ENCODE peak calls at places on chromosomes 5 and 9, in five cellular contexts. One of them, this sample, is unnamed.
A peak's percentile ranks its signal among the peaks of the same experiment; 100 is the strongest.

GRCh38 chr5:6188344-6188743 is 190.0 kb downstream of the MED10 start:
- DNase-seq in NCI-H1092: peak; percentile 68
- DNase-seq in left cardiac atrium: no peak
- DNase-seq in lower leg skin: no peak
- DNase-seq in endothelial cell: no peak
- DNase-seq in this sample: no peak

GRCh38 chr9:131666779-131667178 is 73.1 kb downstream of the RAPGEF1 start:
- DNase-seq in NCI-H1092: no peak
- DNase-seq in left cardiac atrium: no peak
- DNase-seq in endothelial cell: no peak
- DNase-seq in lower leg skin: no peak
- DNase-seq in this sample: no peak

GRCh38 chr9:131178895-131179294 is 53.5 kb downstream of the NUP214 start:
- DNase-seq in endothelial cell: no peak
- DNase-seq in left cardiac atrium: no peak
- DNase-seq in NCI-H1092: no peak
- DNase-seq in lower leg skin: no peak
- DNase-seq in this sample: peak; percentile 55

GRCh38 chr9:4035809-4036208 is 264.1 kb downstream of the GLIS3 start:
- DNase-seq in left cardiac atrium: no peak
- DNase-seq in lower leg skin: no peak
- DNase-seq in endothelial cell: no peak
- DNase-seq in NCI-H1092: no peak
- DNase-seq in this sample: no peak

GRCh38 chr5:145718956-145719355 is 116.2 kb downstream of the PRELID2 start:
- DNase-seq in endothelial cell: no peak
- DNase-seq in NCI-H1092: no peak
- DNase-seq in left cardiac atrium: no peak
- DNase-seq in lower leg skin: no peak
- DNase-seq in this sample: no peak

GRCh38 chr5:58447231-58447630 is 12.7 kb downstream of the PLK2 start:
- DNase-seq in left cardiac atrium: no peak
- DNase-seq in lower leg skin: no peak
- DNase-seq in endothelial cell: no peak
- DNase-seq in NCI-H1092: no peak
- DNase-seq in this sample: no peak

GRCh38 chr9:116572095-116572748 is 114.9 kb upstream of the TRIM32 start:
- DNase-seq in NCI-H1092: peak; percentile 26
- DNase-seq in endothelial cell: peak; percentile 81
- DNase-seq in left cardiac atrium: peak; percentile 93
- DNase-seq in lower leg skin: peak; percentile 59
- DNase-seq in this sample: peak; percentile 78

GRCh38 chr5:92795633-92796032 is 785.4 kb downstream of the NR2F1-AS1 start:
- DNase-seq in endothelial cell: no peak
- DNase-seq in NCI-H1092: no peak
- DNase-seq in left cardiac atrium: no peak
- DNase-seq in lower leg skin: no peak
- DNase-seq in this sample: no peak

GRCh38 chr5:60066502-60066901 is 173.0 kb upstream of the PDE4D start:
- DNase-seq in endothelial cell: no peak
- DNase-seq in left cardiac atrium: no peak
- DNase-seq in lower leg skin: no peak
- DNase-seq in NCI-H1092: no peak
- DNase-seq in this sample: no peak

GRCh38 chr5:145829708-145830361 is 5.3 kb downstream of the PRELID2 start:
- DNase-seq in left cardiac atrium: no peak
- DNase-seq in endothelial cell: no peak
- DNase-seq in lower leg skin: no peak
- DNase-seq in NCI-H1092: peak; percentile 1
- DNase-seq in this sample: peak; percentile 36

GRCh38 chr9:86660146-86660545 is 287.2 kb downstream of the GAS1 start:
- DNase-seq in NCI-H1092: no peak
- DNase-seq in lower leg skin: no peak
- DNase-seq in endothelial cell: no peak
- DNase-seq in left cardiac atrium: no peak
- DNase-seq in this sample: no peak

GRCh38 chr9:10251490-10251889 is 361.3 kb downstream of the PTPRD start:
- DNase-seq in left cardiac atrium: no peak
- DNase-seq in endothelial cell: no peak
- DNase-seq in NCI-H1092: no peak
- DNase-seq in lower leg skin: no peak
- DNase-seq in this sample: peak; percentile 48

GRCh38 chr5:61949680-61950435 is 356.1 kb upstream of the KIF2A start:
- DNase-seq in left cardiac atrium: no peak
- DNase-seq in lower leg skin: no peak
- DNase-seq in NCI-H1092: no peak
- DNase-seq in endothelial cell: no peak
- DNase-seq in this sample: no peak

GRCh38 chr9:34158362-34158869 is 20.4 kb upstream of the UBAP1 start:
- DNase-seq in lower leg skin: no peak
- DNase-seq in endothelial cell: no peak
- DNase-seq in NCI-H1092: no peak
- DNase-seq in left cardiac atrium: no peak
- DNase-seq in this sample: peak; percentile 90

GRCh38 chr5:65108786-65109743 is 340.3 kb downstream of the CWC27 start:
- DNase-seq in lower leg skin: no peak
- DNase-seq in endothelial cell: no peak
- DNase-seq in NCI-H1092: no peak
- DNase-seq in left cardiac atrium: no peak
- DNase-seq in this sample: no peak

GRCh38 chr9:126989847-126990821 is 75.6 kb downstream of the RALGPS1 start:
- DNase-seq in left cardiac atrium: peak; percentile 64
- DNase-seq in lower leg skin: peak; percentile 39
- DNase-seq in NCI-H1092: no peak
- DNase-seq in endothelial cell: no peak
- DNase-seq in this sample: no peak

GRCh38 chr5:33524476-33524875 is 83.7 kb downstream of the TARS1 start:
- DNase-seq in NCI-H1092: no peak
- DNase-seq in left cardiac atrium: no peak
- DNase-seq in lower leg skin: no peak
- DNase-seq in endothelial cell: no peak
- DNase-seq in this sample: peak; percentile 4

GRCh38 chr9:129131300-129132145 is 20.3 kb downstream of the PTPA start:
- DNase-seq in endothelial cell: peak; percentile 90
- DNase-seq in lower leg skin: peak; percentile 67
- DNase-seq in left cardiac atrium: peak; percentile 79
- DNase-seq in NCI-H1092: peak; percentile 16
- DNase-seq in this sample: peak; percentile 77

GRCh38 chr9:135029871-135030710 is 57.4 kb upstream of the OLFM1 start:
- DNase-seq in left cardiac atrium: no peak
- DNase-seq in NCI-H1092: no peak
- DNase-seq in lower leg skin: no peak
- DNase-seq in endothelial cell: no peak
- DNase-seq in this sample: no peak